ENCODE peak calls at places on chromosomes 3 and 15, in nine cellular contexts. Y is mucosa of descending colon; H is bronchial epithelial cell; F is activated CD4-positive, alpha-beta T cell treated with anti-CD3 and anti-CD28 coated beads for 24 hours; L is left ventricle myocardium inferior; D is NCI-H146; V is LoVo; W is stimulated activated CD4-positive, alpha-beta T cell treated with anti-CD3 and anti-CD28 coated beads, Interleukin-2, amount 100 ng/mL, for 48 hours; P is activated T-cell treated with anti-CD3 and anti-CD28 coated beads, Interleukin-2, amount 50 U/mL, for 72 hours. G is an unnamed sample.

GRCh38 chr3:94336076-94336741 is 273.3 kb downstream of the NSUN3 start:
- DNase-seq in Y (no peak), P (no peak), D (no peak), F (no peak), L (no peak), W (no peak), V (peak), H (peak), G (peak)

GRCh38 chr15:25249236-25250010 is 189.4 kb downstream of the UBE3A start:
- DNase-seq in F (no peak), W (no peak), Y (peak), H (no peak), P (no peak), L (no peak), D (no peak), V (no peak), G (no peak)

GRCh38 chr3:25348996-25349576 is 79.0 kb upstream of the RARB start:
- DNase-seq in D (no peak), P (no peak), Y (no peak), F (no peak), L (no peak), V (no peak), H (no peak), W (no peak), G (no peak)

GRCh38 chr3:117837391-117837790 is 1127.8 kb downstream of the TUSC7 start:
- DNase-seq in H (no peak), D (no peak), P (no peak), Y (no peak), L (no peak), W (no peak), F (no peak), V (no peak), G (no peak)

GRCh38 chr3:49563040-49563578 is 8.8 kb downstream of the BSN start:
- DNase-seq in L (no peak), W (no peak), P (no peak), H (no peak), F (no peak), D (no peak), Y (no peak), V (no peak), G (peak)

GRCh38 chr3:62093025-62093424 is 280.3 kb downstream of the FEZF2 start:
- DNase-seq in W (no peak), D (no peak), Y (no peak), V (no peak), H (no peak), P (no peak), F (no peak), L (no peak), G (no peak)

GRCh38 chr3:155026999-155027591 is 53.0 kb upstream of the MME start:
- DNase-seq in F (no peak), Y (no peak), V (no peak), P (no peak), D (no peak), L (no peak), W (no peak), H (no peak), G (no peak)

GRCh38 chr15:50940506-50940905 is 32.0 kb downstream of the AP4E1 start:
- DNase-seq in D (no peak), H (peak), F (no peak), L (no peak), V (no peak), Y (no peak), P (no peak), W (no peak), G (no peak)

GRCh38 chr3:72962317-72962716 is 34.3 kb upstream of the PPP4R2 start:
- DNase-seq in H (no peak), Y (no peak), L (no peak), V (no peak), F (no peak), P (no peak), D (no peak), W (no peak), G (no peak)

GRCh38 chr3:60932669-60933068 is 318.6 kb downstream of the FHIT start:
- DNase-seq in H (peak), P (no peak), W (no peak), F (no peak), L (no peak), V (no peak), D (no peak), Y (no peak), G (no peak)

GRCh38 chr3:72112435-72112834 is 327.5 kb upstream of the PROK2 start:
- DNase-seq in F (no peak), D (no peak), Y (no peak), P (no peak), L (no peak), H (no peak), W (no peak), V (no peak), G (no peak)